ENCODE peak calls at places on chromosomes 11 and 22, in ten cellular contexts. One of them, this sample, is unnamed.

GRCh38 chr11:91981995-91982394 is 242.6 kb upstream of the FAT3 start:
- DNase-seq in GM23338: no peak
- DNase-seq in upper lobe of left lung: no peak
- DNase-seq in stomach: no peak
- DNase-seq in GM12891: no peak
- DNase-seq in prostate gland: peak
- DNase-seq in endothelial cell of umbilical vein: no peak
- DNase-seq in HCT116: no peak
- DNase-seq in sigmoid colon: peak
- DNase-seq in K562: no peak
- DNase-seq in this sample: no peak

GRCh38 chr22:24066260-24066659 is 55.2 kb downstream of the CABIN1 start:
- DNase-seq in GM23338: no peak
- DNase-seq in upper lobe of left lung: no peak
- DNase-seq in stomach: no peak
- DNase-seq in GM12891: no peak
- DNase-seq in prostate gland: peak
- DNase-seq in endothelial cell of umbilical vein: no peak
- DNase-seq in HCT116: no peak
- DNase-seq in sigmoid colon: peak
- DNase-seq in K562: no peak
- DNase-seq in this sample: no peak

GRCh38 chr11:16982256-16982671 is 31.9 kb downstream of the PLEKHA7 start:
- DNase-seq in GM23338: peak
- DNase-seq in upper lobe of left lung: no peak
- DNase-seq in stomach: peak
- DNase-seq in GM12891: no peak
- DNase-seq in prostate gland: no peak
- DNase-seq in endothelial cell of umbilical vein: no peak
- DNase-seq in HCT116: no peak
- DNase-seq in sigmoid colon: no peak
- DNase-seq in K562: no peak
- DNase-seq in this sample: no peak

GRCh38 chr22:50272103-50272782 is 2.1 kb upstream of the MAPK11 start:
- DNase-seq in GM23338: no peak
- DNase-seq in upper lobe of left lung: no peak
- DNase-seq in stomach: no peak
- DNase-seq in GM12891: no peak
- DNase-seq in prostate gland: no peak
- DNase-seq in endothelial cell of umbilical vein: no peak
- DNase-seq in HCT116: no peak
- DNase-seq in sigmoid colon: no peak
- DNase-seq in K562: no peak
- DNase-seq in this sample: no peak

GRCh38 chr11:119688362-119688761 is 40.6 kb downstream of the NECTIN1 start:
- DNase-seq in GM23338: no peak
- DNase-seq in upper lobe of left lung: no peak
- DNase-seq in stomach: no peak
- DNase-seq in GM12891: no peak
- DNase-seq in prostate gland: no peak
- DNase-seq in endothelial cell of umbilical vein: no peak
- DNase-seq in HCT116: no peak
- DNase-seq in sigmoid colon: no peak
- DNase-seq in K562: no peak
- DNase-seq in this sample: no peak

GRCh38 chr11:47768090-47768620 is 1.0 kb upstream of the FNBP4 start:
- DNase-seq in GM23338: peak
- DNase-seq in upper lobe of left lung: no peak
- DNase-seq in stomach: peak
- DNase-seq in GM12891: no peak
- DNase-seq in prostate gland: peak
- DNase-seq in endothelial cell of umbilical vein: peak
- DNase-seq in HCT116: no peak
- DNase-seq in sigmoid colon: peak
- DNase-seq in K562: no peak
- DNase-seq in this sample: peak

GRCh38 chr11:123195182-123196059 is at the start of gene CLMP:
- DNase-seq in GM23338: peak
- DNase-seq in upper lobe of left lung: peak
- DNase-seq in stomach: no peak
- DNase-seq in GM12891: peak
- DNase-seq in prostate gland: no peak
- DNase-seq in endothelial cell of umbilical vein: no peak
- DNase-seq in HCT116: no peak
- DNase-seq in sigmoid colon: peak
- DNase-seq in K562: no peak
- DNase-seq in this sample: peak

GRCh38 chr11:77501748-77502147 is 27.9 kb upstream of the PAK1 start:
- DNase-seq in GM23338: no peak
- DNase-seq in upper lobe of left lung: no peak
- DNase-seq in stomach: no peak
- DNase-seq in GM12891: no peak
- DNase-seq in prostate gland: no peak
- DNase-seq in endothelial cell of umbilical vein: no peak
- DNase-seq in HCT116: no peak
- DNase-seq in sigmoid colon: no peak
- DNase-seq in K562: no peak
- DNase-seq in this sample: no peak

DNA sequence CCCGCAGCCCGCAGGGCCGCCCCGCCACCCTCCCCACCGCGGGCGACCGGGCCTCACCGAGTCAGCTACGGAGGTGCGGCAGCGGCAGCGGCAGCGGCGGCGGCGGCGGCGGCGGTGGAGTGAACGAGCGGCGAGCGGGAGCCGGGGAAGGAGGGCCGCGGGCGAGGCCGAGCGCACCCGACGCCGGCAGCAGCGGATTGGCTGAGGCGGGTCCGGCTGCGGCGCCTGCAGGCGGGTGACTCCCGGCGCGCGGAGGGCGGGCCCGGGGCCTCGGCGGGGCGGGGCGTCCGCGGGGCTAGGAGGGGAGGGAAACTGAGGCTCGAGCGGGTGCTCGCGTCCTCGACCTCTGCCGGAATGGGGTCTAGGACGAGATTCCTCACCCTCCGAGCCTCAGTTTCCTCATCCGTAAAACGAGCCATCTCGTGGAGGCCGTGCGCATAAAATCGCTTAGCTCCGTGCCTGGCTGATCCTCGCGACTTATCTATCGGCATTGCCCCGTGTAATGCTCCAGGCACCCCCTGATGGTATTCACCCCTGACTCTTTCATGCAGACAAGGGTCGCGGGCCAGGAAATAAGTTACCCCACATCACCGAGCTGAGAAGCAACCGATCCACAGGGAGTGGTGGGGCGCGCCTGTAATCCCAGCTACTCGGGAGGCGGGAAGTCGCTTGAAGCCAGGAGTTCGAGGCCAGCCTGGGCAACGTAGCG is at the start of gene CPT1A:
- DNase-seq in GM23338: peak
- DNase-seq in upper lobe of left lung: peak
- DNase-seq in stomach: peak
- DNase-seq in GM12891: peak
- DNase-seq in prostate gland: peak
- DNase-seq in endothelial cell of umbilical vein: peak
- DNase-seq in HCT116: no peak
- DNase-seq in sigmoid colon: peak
- DNase-seq in K562: peak
- DNase-seq in this sample: no peak
- TF ChIP-seq POLR2AphosphoS5 in GM23338: no peak
- TF ChIP-seq POLR2AphosphoS5 in upper lobe of left lung: peak
- TF ChIP-seq POLR2AphosphoS5 in stomach: peak
- TF ChIP-seq POLR2AphosphoS5 in GM12891: no peak
- TF ChIP-seq POLR2AphosphoS5 in prostate gland: no peak
- TF ChIP-seq POLR2AphosphoS5 in endothelial cell of umbilical vein: peak
- TF ChIP-seq POLR2AphosphoS5 in HCT116: no peak
- TF ChIP-seq POLR2AphosphoS5 in sigmoid colon: peak
- TF ChIP-seq POLR2AphosphoS5 in K562: no peak
- TF ChIP-seq POLR2AphosphoS5 in this sample: no peak

GRCh38 chr22:36328635-36329216 is 59.0 kb downstream of the MYH9 start:
- DNase-seq in GM23338: no peak
- DNase-seq in upper lobe of left lung: peak
- DNase-seq in stomach: peak
- DNase-seq in GM12891: no peak
- DNase-seq in prostate gland: peak
- DNase-seq in endothelial cell of umbilical vein: peak
- DNase-seq in HCT116: no peak
- DNase-seq in sigmoid colon: peak
- DNase-seq in K562: peak
- DNase-seq in this sample: no peak

GRCh38 chr22:36327922-36328551 is 59.7 kb downstream of the MYH9 start:
- DNase-seq in GM23338: no peak
- DNase-seq in upper lobe of left lung: no peak
- DNase-seq in stomach: no peak
- DNase-seq in GM12891: no peak
- DNase-seq in prostate gland: peak
- DNase-seq in endothelial cell of umbilical vein: peak
- DNase-seq in HCT116: no peak
- DNase-seq in sigmoid colon: peak
- DNase-seq in K562: no peak
- DNase-seq in this sample: no peak

GRCh38 chr22:36324414-36324813 is 63.4 kb downstream of the MYH9 start:
- DNase-seq in GM23338: no peak
- DNase-seq in upper lobe of left lung: no peak
- DNase-seq in stomach: no peak
- DNase-seq in GM12891: no peak
- DNase-seq in prostate gland: no peak
- DNase-seq in endothelial cell of umbilical vein: no peak
- DNase-seq in HCT116: no peak
- DNase-seq in sigmoid colon: no peak
- DNase-seq in K562: no peak
- DNase-seq in this sample: no peak

GRCh38 chr22:36325163-36326031 is 62.4 kb downstream of the MYH9 start:
- DNase-seq in GM23338: no peak
- DNase-seq in upper lobe of left lung: no peak
- DNase-seq in stomach: peak
- DNase-seq in GM12891: no peak
- DNase-seq in prostate gland: peak
- DNase-seq in endothelial cell of umbilical vein: peak
- DNase-seq in HCT116: no peak
- DNase-seq in sigmoid colon: peak
- DNase-seq in K562: no peak
- DNase-seq in this sample: no peak

DNA sequence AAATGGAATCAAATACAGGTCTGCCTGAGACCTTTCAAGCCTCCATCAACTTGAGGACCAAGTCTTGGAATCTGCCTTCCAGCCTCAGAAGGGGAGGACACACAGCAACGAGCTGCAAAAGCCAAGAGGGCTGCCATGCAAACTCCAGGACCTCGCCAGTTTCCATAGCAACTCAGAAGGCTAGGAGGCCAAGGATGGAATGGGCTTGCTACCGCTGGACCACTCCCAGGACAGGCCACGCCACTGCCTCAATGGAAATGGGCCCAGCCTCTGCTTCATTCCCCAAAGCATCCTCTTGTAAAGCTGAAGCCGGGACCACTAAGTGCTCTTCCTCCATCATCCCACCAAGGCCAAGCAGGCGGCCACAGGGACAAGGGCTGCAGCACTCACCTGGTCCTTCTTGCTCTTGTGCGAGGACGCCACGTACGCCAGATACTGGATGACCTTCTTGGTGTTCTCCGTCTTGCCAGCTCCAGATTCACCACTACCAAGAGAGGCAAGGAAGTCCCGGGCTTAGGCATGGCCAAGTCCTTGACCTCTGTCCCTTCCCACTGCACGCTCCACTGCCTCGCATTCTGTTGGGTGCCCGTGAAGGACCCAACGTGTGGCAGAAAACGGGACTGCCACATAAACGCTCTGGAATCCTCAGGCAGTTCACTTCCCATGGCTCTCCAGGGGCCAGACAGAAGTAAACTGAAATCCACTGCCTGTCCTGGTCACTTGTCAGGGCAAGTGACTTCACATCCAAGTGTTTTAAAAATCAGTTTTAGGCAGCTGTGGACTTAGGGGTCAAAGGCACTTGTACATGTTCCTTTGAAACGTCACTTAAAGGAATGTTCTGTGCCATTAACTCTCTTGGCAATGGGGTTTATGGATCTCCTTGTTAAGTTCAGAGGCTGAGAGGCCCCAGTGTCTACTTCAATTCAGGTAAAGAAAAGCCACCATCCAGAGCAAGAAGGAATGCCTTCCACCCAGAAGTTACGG is 61.3 kb downstream of the MYH9 start:
- DNase-seq in GM23338: no peak
- DNase-seq in upper lobe of left lung: no peak
- DNase-seq in stomach: no peak
- DNase-seq in GM12891: no peak
- DNase-seq in prostate gland: no peak
- DNase-seq in endothelial cell of umbilical vein: no peak
- DNase-seq in HCT116: no peak
- DNase-seq in sigmoid colon: no peak
- DNase-seq in K562: no peak
- DNase-seq in this sample: no peak
- TF ChIP-seq POLR2AphosphoS5 in GM23338: no peak
- TF ChIP-seq POLR2AphosphoS5 in upper lobe of left lung: no peak
- TF ChIP-seq POLR2AphosphoS5 in stomach: no peak
- TF ChIP-seq POLR2AphosphoS5 in GM12891: no peak
- TF ChIP-seq POLR2AphosphoS5 in prostate gland: no peak
- TF ChIP-seq POLR2AphosphoS5 in endothelial cell of umbilical vein: peak
- TF ChIP-seq POLR2AphosphoS5 in HCT116: no peak
- TF ChIP-seq POLR2AphosphoS5 in sigmoid colon: peak
- TF ChIP-seq POLR2AphosphoS5 in K562: no peak
- TF ChIP-seq POLR2AphosphoS5 in this sample: no peak

GRCh38 chr11:67247946-67248550 is 18.2 kb upstream of the GRK2 start:
- DNase-seq in GM23338: no peak
- DNase-seq in upper lobe of left lung: no peak
- DNase-seq in stomach: no peak
- DNase-seq in GM12891: no peak
- DNase-seq in prostate gland: no peak
- DNase-seq in endothelial cell of umbilical vein: no peak
- DNase-seq in HCT116: no peak
- DNase-seq in sigmoid colon: no peak
- DNase-seq in K562: no peak
- DNase-seq in this sample: no peak

GRCh38 chr11:67245046-67245445 is 21.2 kb upstream of the GRK2 start:
- DNase-seq in GM23338: no peak
- DNase-seq in upper lobe of left lung: no peak
- DNase-seq in stomach: no peak
- DNase-seq in GM12891: no peak
- DNase-seq in prostate gland: no peak
- DNase-seq in endothelial cell of umbilical vein: no peak
- DNase-seq in HCT116: no peak
- DNase-seq in sigmoid colon: no peak
- DNase-seq in K562: no peak
- DNase-seq in this sample: no peak

GRCh38 chr11:67250059-67251043 is 15.9 kb upstream of the GRK2 start:
- DNase-seq in GM23338: no peak
- DNase-seq in upper lobe of left lung: peak
- DNase-seq in stomach: no peak
- DNase-seq in GM12891: no peak
- DNase-seq in prostate gland: no peak
- DNase-seq in endothelial cell of umbilical vein: no peak
- DNase-seq in HCT116: no peak
- DNase-seq in sigmoid colon: no peak
- DNase-seq in K562: no peak
- DNase-seq in this sample: no peak

GRCh38 chr11:67251841-67252240 is 14.4 kb upstream of the GRK2 start:
- DNase-seq in GM23338: no peak
- DNase-seq in upper lobe of left lung: no peak
- DNase-seq in stomach: no peak
- DNase-seq in GM12891: no peak
- DNase-seq in prostate gland: no peak
- DNase-seq in endothelial cell of umbilical vein: no peak
- DNase-seq in HCT116: no peak
- DNase-seq in sigmoid colon: no peak
- DNase-seq in K562: no peak
- DNase-seq in this sample: no peak

GRCh38 chr11:67248653-67249052 is 17.6 kb upstream of the GRK2 start:
- DNase-seq in GM23338: no peak
- DNase-seq in upper lobe of left lung: no peak
- DNase-seq in stomach: no peak
- DNase-seq in GM12891: no peak
- DNase-seq in prostate gland: peak
- DNase-seq in endothelial cell of umbilical vein: no peak
- DNase-seq in HCT116: no peak
- DNase-seq in sigmoid colon: no peak
- DNase-seq in K562: no peak
- DNase-seq in this sample: no peak
- TF ChIP-seq POLR2AphosphoS5 in GM23338: no peak
- TF ChIP-seq POLR2AphosphoS5 in upper lobe of left lung: peak
- TF ChIP-seq POLR2AphosphoS5 in stomach: no peak
- TF ChIP-seq POLR2AphosphoS5 in GM12891: no peak
- TF ChIP-seq POLR2AphosphoS5 in prostate gland: peak
- TF ChIP-seq POLR2AphosphoS5 in endothelial cell of umbilical vein: no peak
- TF ChIP-seq POLR2AphosphoS5 in HCT116: no peak
- TF ChIP-seq POLR2AphosphoS5 in sigmoid colon: no peak
- TF ChIP-seq POLR2AphosphoS5 in K562: no peak
- TF ChIP-seq POLR2AphosphoS5 in this sample: peak

GRCh38 chr11:1060885-1061616 is 13.6 kb upstream of the MUC2 start:
- DNase-seq in GM23338: no peak
- DNase-seq in upper lobe of left lung: no peak
- DNase-seq in stomach: peak
- DNase-seq in GM12891: no peak
- DNase-seq in prostate gland: no peak
- DNase-seq in endothelial cell of umbilical vein: peak
- DNase-seq in HCT116: peak
- DNase-seq in sigmoid colon: no peak
- DNase-seq in K562: no peak
- DNase-seq in this sample: peak
- TF ChIP-seq POLR2AphosphoS5 in GM23338: no peak
- TF ChIP-seq POLR2AphosphoS5 in upper lobe of left lung: no peak
- TF ChIP-seq POLR2AphosphoS5 in stomach: no peak
- TF ChIP-seq POLR2AphosphoS5 in GM12891: no peak
- TF ChIP-seq POLR2AphosphoS5 in prostate gland: peak
- TF ChIP-seq POLR2AphosphoS5 in endothelial cell of umbilical vein: no peak
- TF ChIP-seq POLR2AphosphoS5 in HCT116: peak
- TF ChIP-seq POLR2AphosphoS5 in sigmoid colon: no peak
- TF ChIP-seq POLR2AphosphoS5 in K562: no peak
- TF ChIP-seq POLR2AphosphoS5 in this sample: no peak